ENCODE peak calls at places on chromosomes 2 and 18, in four cellular contexts. One of them, this sample, is unnamed.

GRCh38 chr2:241339839-241340471 is 16.1 kb upstream of the FARP2 start:
- DNase-seq in HepG2: no peak
- DNase-seq in GM12878: no peak
- DNase-seq in K562: no peak
- DNase-seq in this sample: no peak

GRCh38 chr18:55111271-55111670 is 152.0 kb upstream of the CCDC68 start:
- DNase-seq in GM12878: no peak
- DNase-seq in K562: no peak
- DNase-seq in HepG2: no peak
- DNase-seq in this sample: no peak

GRCh38 chr2:43226955-43227829 is 786 bp upstream of the ZFP36L2 start:
- DNase-seq in K562: peak; percentile 89
- DNase-seq in HepG2: peak; percentile 93
- DNase-seq in GM12878: no peak
- DNase-seq in this sample: peak; percentile 63

GRCh38 chr2:197358927-197359326 is 48.3 kb upstream of the ANKRD44 start:
- DNase-seq in K562: no peak
- DNase-seq in HepG2: no peak
- DNase-seq in GM12878: no peak
- DNase-seq in this sample: no peak

GRCh38 chr18:79528846-79529245 is 133.1 kb downstream of the NFATC1 start:
- DNase-seq in K562: peak; percentile 75
- DNase-seq in HepG2: peak; percentile 36
- DNase-seq in GM12878: no peak
- DNase-seq in this sample: peak; percentile 67

GRCh38 chr2:201107624-201108023 is 8.3 kb upstream of the CFLAR start:
- DNase-seq in HepG2: peak; percentile 77
- DNase-seq in GM12878: no peak
- DNase-seq in K562: no peak
- DNase-seq in this sample: no peak

GRCh38 chr2:155368934-155369333 is 670.4 kb downstream of the KCNJ3 start:
- DNase-seq in GM12878: no peak
- DNase-seq in K562: no peak
- DNase-seq in HepG2: peak; percentile 12
- DNase-seq in this sample: no peak

GRCh38 chr2:101754613-101755012 is 57.1 kb downstream of the MAP4K4 start:
- DNase-seq in HepG2: no peak
- DNase-seq in GM12878: no peak
- DNase-seq in K562: no peak
- DNase-seq in this sample: no peak

GRCh38 chr2:28765316-28765715 is 13.7 kb downstream of the PPP1CB start:
- DNase-seq in HepG2: no peak
- DNase-seq in GM12878: no peak
- DNase-seq in K562: no peak
- DNase-seq in this sample: no peak

GRCh38 chr2:177058747-177059146 is 153.8 kb upstream of the HNRNPA3 start:
- DNase-seq in K562: no peak
- DNase-seq in HepG2: no peak
- DNase-seq in GM12878: peak; percentile 8
- DNase-seq in this sample: no peak

GRCh38 chr2:149473538-149473937 is 114.0 kb downstream of the MMADHC start:
- DNase-seq in GM12878: no peak
- DNase-seq in K562: no peak
- DNase-seq in HepG2: no peak
- DNase-seq in this sample: no peak

GRCh38 chr2:226995625-226996041 is 159.8 kb downstream of the RHBDD1 start:
- DNase-seq in HepG2: no peak
- DNase-seq in GM12878: no peak
- DNase-seq in K562: no peak
- DNase-seq in this sample: no peak

GRCh38 chr2:170723446-170723958 is 8.4 kb downstream of the SP5 start:
- DNase-seq in GM12878: no peak
- DNase-seq in K562: no peak
- DNase-seq in HepG2: no peak
- DNase-seq in this sample: no peak

GRCh38 chr18:77635441-77635840 is 385.8 kb downstream of the GALR1 start:
- DNase-seq in K562: no peak
- DNase-seq in GM12878: no peak
- DNase-seq in HepG2: no peak
- DNase-seq in this sample: no peak

GRCh38 chr2:172102858-172103359 is at the start of gene DLX2:
- DNase-seq in GM12878: no peak
- DNase-seq in K562: peak; percentile 97
- DNase-seq in HepG2: peak; percentile 93
- DNase-seq in this sample: peak; percentile 88

GRCh38 chr2:6954586-6954985 is 37.4 kb downstream of the RNF144A start:
- DNase-seq in K562: no peak
- DNase-seq in HepG2: no peak
- DNase-seq in GM12878: no peak
- DNase-seq in this sample: no peak

GRCh38 chr18:49447810-49448745 is 12.4 kb downstream of the DYM start:
- DNase-seq in K562: peak; percentile 9
- DNase-seq in HepG2: peak; percentile 76
- DNase-seq in GM12878: no peak
- DNase-seq in this sample: peak; percentile 26

GRCh38 chr18:79405781-79406575 is 10.2 kb downstream of the NFATC1 start:
- DNase-seq in HepG2: no peak
- DNase-seq in GM12878: peak; percentile 45
- DNase-seq in K562: no peak
- DNase-seq in this sample: no peak

GRCh38 chr18:37612519-37612918 is 46.9 kb upstream of the CELF4 start:
- DNase-seq in GM12878: no peak
- DNase-seq in K562: no peak
- DNase-seq in HepG2: no peak
- DNase-seq in this sample: no peak

GRCh38 chr18:37566479-37567060 is 972 bp upstream of the CELF4 start:
- DNase-seq in HepG2: no peak
- DNase-seq in K562: no peak
- DNase-seq in GM12878: no peak
- DNase-seq in this sample: no peak

GRCh38 chr2:30702694-30703093 is 104.6 kb downstream of the CAPN13 start:
- DNase-seq in K562: no peak
- DNase-seq in GM12878: no peak
- DNase-seq in HepG2: no peak
- DNase-seq in this sample: no peak

GRCh38 chr2:8752385-8752784 is 70.5 kb downstream of the ID2 start:
- DNase-seq in HepG2: no peak
- DNase-seq in K562: no peak
- DNase-seq in GM12878: no peak
- DNase-seq in this sample: no peak

GRCh38 chr2:72926368-72926767 is 9.0 kb downstream of the EMX1 start:
- DNase-seq in K562: no peak
- DNase-seq in GM12878: no peak
- DNase-seq in HepG2: no peak
- DNase-seq in this sample: no peak

GRCh38 chr18:76363451-76364120 is 131.5 kb downstream of the ZNF516 start:
- DNase-seq in GM12878: no peak
- DNase-seq in HepG2: peak; percentile 32
- DNase-seq in K562: no peak
- DNase-seq in this sample: no peak

GRCh38 chr2:97868986-97869721 is 126.6 kb downstream of the TMEM131 start:
- DNase-seq in GM12878: no peak
- DNase-seq in HepG2: peak; percentile 87
- DNase-seq in K562: no peak
- DNase-seq in this sample: no peak

GRCh38 chr2:187873132-187873531 is 318.9 kb upstream of the TFPI start:
- DNase-seq in K562: no peak
- DNase-seq in GM12878: no peak
- DNase-seq in HepG2: peak; percentile 31
- DNase-seq in this sample: no peak

GRCh38 chr2:9667826-9668225 is 37.0 kb upstream of the YWHAQ start:
- DNase-seq in K562: no peak
- DNase-seq in GM12878: no peak
- DNase-seq in HepG2: no peak
- DNase-seq in this sample: no peak

GRCh38 chr2:208370881-208371633 is 35.5 kb upstream of the PTH2R start:
- DNase-seq in HepG2: no peak
- DNase-seq in GM12878: no peak
- DNase-seq in K562: peak; percentile 32
- DNase-seq in this sample: no peak

GRCh38 chr18:28204154-28204553 is 27.2 kb upstream of the CDH2 start:
- DNase-seq in GM12878: no peak
- DNase-seq in HepG2: no peak
- DNase-seq in K562: no peak
- DNase-seq in this sample: no peak

GRCh38 chr18:75131455-75132000 is 77.4 kb downstream of the PTGR3 start:
- DNase-seq in HepG2: no peak
- DNase-seq in K562: no peak
- DNase-seq in GM12878: no peak
- DNase-seq in this sample: no peak

DNA sequence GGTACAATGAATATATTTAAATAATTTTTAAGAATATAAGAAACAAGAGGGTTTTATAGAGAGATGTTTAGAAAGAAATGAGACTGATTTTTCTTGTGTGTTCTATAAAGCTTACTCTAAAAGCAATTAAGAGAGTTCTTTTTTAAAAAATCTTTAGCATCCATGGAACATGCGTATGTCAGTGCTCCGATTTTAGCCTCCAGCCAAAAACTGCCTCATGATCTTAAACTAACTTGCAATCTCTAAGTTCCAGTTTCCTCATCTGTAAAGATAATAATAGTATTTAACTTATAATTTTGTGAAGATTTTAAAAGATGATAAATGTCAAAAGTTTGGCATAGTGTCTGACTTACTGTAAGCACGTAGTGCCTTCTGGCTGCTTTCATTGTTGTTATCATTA is 448.7 kb downstream of the EPHA4 start:
- DNase-seq in GM12878: no peak
- DNase-seq in K562: no peak
- DNase-seq in HepG2: no peak
- DNase-seq in this sample: no peak
- TF ChIP-seq FOXK2 in GM12878: no peak
- TF ChIP-seq FOXK2 in K562: no peak
- TF ChIP-seq FOXK2 in HepG2: no peak
- TF ChIP-seq FOXK2 in this sample: no peak

GRCh38 chr18:5395860-5396448 is 100.4 kb upstream of the ZBTB14 start:
- DNase-seq in GM12878: no peak
- DNase-seq in K562: no peak
- DNase-seq in HepG2: no peak
- DNase-seq in this sample: no peak
- TF ChIP-seq FOXK2 in GM12878: no peak
- TF ChIP-seq FOXK2 in K562: no peak
- TF ChIP-seq FOXK2 in HepG2: no peak
- TF ChIP-seq FOXK2 in this sample: no peak

GRCh38 chr18:44548291-44549221 is 132.1 kb upstream of the SETBP1 start:
- DNase-seq in GM12878: no peak
- DNase-seq in K562: no peak
- DNase-seq in HepG2: no peak
- DNase-seq in this sample: no peak
- TF ChIP-seq FOXK2 in GM12878: no peak
- TF ChIP-seq FOXK2 in K562: no peak
- TF ChIP-seq FOXK2 in HepG2: no peak
- TF ChIP-seq FOXK2 in this sample: no peak

GRCh38 chr2:15061268-15061667 is 428.8 kb downstream of the LRATD1 start:
- DNase-seq in HepG2: no peak
- DNase-seq in K562: no peak
- DNase-seq in GM12878: no peak
- DNase-seq in this sample: no peak

GRCh38 chr2:15058015-15058414 is 425.5 kb downstream of the LRATD1 start:
- DNase-seq in K562: peak; percentile 25
- DNase-seq in GM12878: no peak
- DNase-seq in HepG2: peak; percentile 35
- DNase-seq in this sample: no peak

GRCh38 chr2:15058628-15059157 is 426.2 kb downstream of the LRATD1 start:
- DNase-seq in GM12878: no peak
- DNase-seq in HepG2: no peak
- DNase-seq in K562: no peak
- DNase-seq in this sample: no peak

GRCh38 chr2:15059870-15060617 is 427.5 kb downstream of the LRATD1 start:
- DNase-seq in HepG2: no peak
- DNase-seq in K562: no peak
- DNase-seq in GM12878: no peak
- DNase-seq in this sample: no peak
- TF ChIP-seq FOXK2 in HepG2: no peak
- TF ChIP-seq FOXK2 in K562: no peak
- TF ChIP-seq FOXK2 in GM12878: no peak
- TF ChIP-seq FOXK2 in this sample: no peak

This sample was measured in HEK293T.